ENCODE peak calls at places on chromosomes 5 and 9, in six cellular contexts. One of them, this sample, is unnamed.

GRCh38 chr5:373710-374602 is 52.4 kb downstream of the AHRR start:
- DNase-seq in sigmoid colon: no peak
- DNase-seq in uterus: no peak
- DNase-seq in esophagus squamous epithelium: no peak
- DNase-seq in CD4-positive, alpha-beta T cell: no peak
- DNase-seq in MM.1S: no peak
- DNase-seq in this sample: no peak

GRCh38 chr5:179382486-179382885 is 37.2 kb upstream of the ADAMTS2 start:
- DNase-seq in sigmoid colon: peak; percentile 17
- DNase-seq in uterus: no peak
- DNase-seq in esophagus squamous epithelium: no peak
- DNase-seq in CD4-positive, alpha-beta T cell: no peak
- DNase-seq in MM.1S: no peak
- DNase-seq in this sample: no peak

GRCh38 chr9:25964239-25964638 is 286.0 kb upstream of the TUSC1 start:
- DNase-seq in sigmoid colon: no peak
- DNase-seq in uterus: no peak
- DNase-seq in esophagus squamous epithelium: no peak
- DNase-seq in CD4-positive, alpha-beta T cell: no peak
- DNase-seq in MM.1S: peak; percentile 61
- DNase-seq in this sample: peak; percentile 21

GRCh38 chr5:132495063-132495671 is 4.6 kb upstream of the IRF1 start:
- DNase-seq in sigmoid colon: peak; percentile 64
- DNase-seq in uterus: peak; percentile 39
- DNase-seq in esophagus squamous epithelium: no peak
- DNase-seq in CD4-positive, alpha-beta T cell: no peak
- DNase-seq in MM.1S: no peak
- DNase-seq in this sample: no peak

GRCh38 chr5:158451203-158451982 is 592.4 kb upstream of the CLINT1 start:
- DNase-seq in sigmoid colon: peak; percentile 85
- DNase-seq in uterus: peak; percentile 83
- DNase-seq in esophagus squamous epithelium: no peak
- DNase-seq in CD4-positive, alpha-beta T cell: no peak
- DNase-seq in MM.1S: no peak
- DNase-seq in this sample: peak; percentile 58

GRCh38 chr5:51027276-51027675 is 356.0 kb upstream of the ISL1 start:
- DNase-seq in sigmoid colon: no peak
- DNase-seq in uterus: no peak
- DNase-seq in esophagus squamous epithelium: no peak
- DNase-seq in CD4-positive, alpha-beta T cell: no peak
- DNase-seq in MM.1S: no peak
- DNase-seq in this sample: no peak

GRCh38 chr5:179301796-179302195 is 43.5 kb downstream of the ADAMTS2 start:
- DNase-seq in sigmoid colon: peak; percentile 62
- DNase-seq in uterus: peak; percentile 27
- DNase-seq in esophagus squamous epithelium: no peak
- DNase-seq in CD4-positive, alpha-beta T cell: no peak
- DNase-seq in MM.1S: no peak
- DNase-seq in this sample: no peak

GRCh38 chr5:14123974-14124482 is 19.1 kb upstream of the TRIO start:
- DNase-seq in sigmoid colon: no peak
- DNase-seq in uterus: no peak
- DNase-seq in esophagus squamous epithelium: no peak
- DNase-seq in CD4-positive, alpha-beta T cell: no peak
- DNase-seq in MM.1S: no peak
- DNase-seq in this sample: no peak

GRCh38 chr5:172748341-172748843 is 22.6 kb downstream of the DUSP1 start:
- DNase-seq in sigmoid colon: peak; percentile 93
- DNase-seq in uterus: peak; percentile 66
- DNase-seq in esophagus squamous epithelium: no peak
- DNase-seq in CD4-positive, alpha-beta T cell: no peak
- DNase-seq in MM.1S: no peak
- DNase-seq in this sample: no peak

GRCh38 chr5:62395210-62395950 is 8.3 kb downstream of the DIMT1 start:
- DNase-seq in sigmoid colon: no peak
- DNase-seq in uterus: no peak
- DNase-seq in esophagus squamous epithelium: no peak
- DNase-seq in CD4-positive, alpha-beta T cell: no peak
- DNase-seq in MM.1S: no peak
- DNase-seq in this sample: no peak

GRCh38 chr5:113378960-113379541 is 55.7 kb downstream of the TSSK1B start:
- DNase-seq in sigmoid colon: no peak
- DNase-seq in uterus: peak; percentile 18
- DNase-seq in esophagus squamous epithelium: no peak
- DNase-seq in CD4-positive, alpha-beta T cell: peak; percentile 33
- DNase-seq in MM.1S: peak; percentile 70
- DNase-seq in this sample: no peak

GRCh38 chr9:98132158-98132557 is 13.1 kb upstream of the TRIM14 start:
- DNase-seq in sigmoid colon: peak; percentile 57
- DNase-seq in uterus: no peak
- DNase-seq in esophagus squamous epithelium: no peak
- DNase-seq in CD4-positive, alpha-beta T cell: no peak
- DNase-seq in MM.1S: no peak
- DNase-seq in this sample: no peak

GRCh38 chr9:84493284-84493947 is 152.9 kb upstream of the SLC28A3 start:
- DNase-seq in sigmoid colon: peak; percentile 62
- DNase-seq in uterus: no peak
- DNase-seq in esophagus squamous epithelium: no peak
- DNase-seq in CD4-positive, alpha-beta T cell: no peak
- DNase-seq in MM.1S: no peak
- DNase-seq in this sample: no peak

GRCh38 chr5:1641560-1642166 is 117.9 kb upstream of the LPCAT1 start:
- DNase-seq in sigmoid colon: peak; percentile 90
- DNase-seq in uterus: peak; percentile 58
- DNase-seq in esophagus squamous epithelium: peak; percentile 41
- DNase-seq in CD4-positive, alpha-beta T cell: peak; percentile 74
- DNase-seq in MM.1S: peak; percentile 90
- DNase-seq in this sample: peak; percentile 71

GRCh38 chr9:69380811-69381210 is 55.8 kb downstream of the ENTREP1 start:
- DNase-seq in sigmoid colon: no peak
- DNase-seq in uterus: no peak
- DNase-seq in esophagus squamous epithelium: no peak
- DNase-seq in CD4-positive, alpha-beta T cell: no peak
- DNase-seq in MM.1S: no peak
- DNase-seq in this sample: peak; percentile 38

GRCh38 chr9:114007991-114008666 is 70.0 kb downstream of the AMBP start:
- DNase-seq in sigmoid colon: peak; percentile 46
- DNase-seq in uterus: no peak
- DNase-seq in esophagus squamous epithelium: no peak
- DNase-seq in CD4-positive, alpha-beta T cell: no peak
- DNase-seq in MM.1S: no peak
- DNase-seq in this sample: no peak

GRCh38 chr9:75927351-75927750 is 36.9 kb downstream of the PCSK5 start:
- DNase-seq in sigmoid colon: no peak
- DNase-seq in uterus: no peak
- DNase-seq in esophagus squamous epithelium: no peak
- DNase-seq in CD4-positive, alpha-beta T cell: no peak
- DNase-seq in MM.1S: no peak
- DNase-seq in this sample: no peak

GRCh38 chr5:1958211-1959010 is 75.7 kb upstream of the IRX4 start:
- DNase-seq in sigmoid colon: no peak
- DNase-seq in uterus: no peak
- DNase-seq in esophagus squamous epithelium: no peak
- DNase-seq in CD4-positive, alpha-beta T cell: no peak
- DNase-seq in MM.1S: no peak
- DNase-seq in this sample: no peak

GRCh38 chr9:104028827-104029226 is 65.3 kb upstream of the SMC2 start:
- DNase-seq in sigmoid colon: no peak
- DNase-seq in uterus: no peak
- DNase-seq in esophagus squamous epithelium: no peak
- DNase-seq in CD4-positive, alpha-beta T cell: no peak
- DNase-seq in MM.1S: no peak
- DNase-seq in this sample: no peak

GRCh38 chr9:105299190-105299854 is 54.9 kb downstream of the SLC44A1 start:
- DNase-seq in sigmoid colon: no peak
- DNase-seq in uterus: no peak
- DNase-seq in esophagus squamous epithelium: no peak
- DNase-seq in CD4-positive, alpha-beta T cell: no peak
- DNase-seq in MM.1S: no peak
- DNase-seq in this sample: peak; percentile 94

GRCh38 chr5:14475013-14475412 is 106.6 kb upstream of the OTULINL start:
- DNase-seq in sigmoid colon: no peak
- DNase-seq in uterus: no peak
- DNase-seq in esophagus squamous epithelium: no peak
- DNase-seq in CD4-positive, alpha-beta T cell: no peak
- DNase-seq in MM.1S: no peak
- DNase-seq in this sample: no peak

GRCh38 chr9:33818832-33819500 is 2.0 kb downstream of the UBE2R2 start:
- DNase-seq in sigmoid colon: no peak
- DNase-seq in uterus: no peak
- DNase-seq in esophagus squamous epithelium: no peak
- DNase-seq in CD4-positive, alpha-beta T cell: no peak
- DNase-seq in MM.1S: no peak
- DNase-seq in this sample: no peak

GRCh38 chr5:94891565-94892362 is 273.3 kb downstream of the SLF1 start:
- DNase-seq in sigmoid colon: no peak
- DNase-seq in uterus: no peak
- DNase-seq in esophagus squamous epithelium: no peak
- DNase-seq in CD4-positive, alpha-beta T cell: no peak
- DNase-seq in MM.1S: no peak
- DNase-seq in this sample: no peak

GRCh38 chr9:135949666-135950134 is 11.5 kb downstream of the UBAC1 start:
- DNase-seq in sigmoid colon: no peak
- DNase-seq in uterus: no peak
- DNase-seq in esophagus squamous epithelium: no peak
- DNase-seq in CD4-positive, alpha-beta T cell: no peak
- DNase-seq in MM.1S: no peak
- DNase-seq in this sample: no peak

GRCh38 chr9:68951879-68952659 is 61.8 kb downstream of the PRKACG start:
- DNase-seq in sigmoid colon: no peak
- DNase-seq in uterus: no peak
- DNase-seq in esophagus squamous epithelium: no peak
- DNase-seq in CD4-positive, alpha-beta T cell: no peak
- DNase-seq in MM.1S: no peak
- DNase-seq in this sample: no peak

DNA sequence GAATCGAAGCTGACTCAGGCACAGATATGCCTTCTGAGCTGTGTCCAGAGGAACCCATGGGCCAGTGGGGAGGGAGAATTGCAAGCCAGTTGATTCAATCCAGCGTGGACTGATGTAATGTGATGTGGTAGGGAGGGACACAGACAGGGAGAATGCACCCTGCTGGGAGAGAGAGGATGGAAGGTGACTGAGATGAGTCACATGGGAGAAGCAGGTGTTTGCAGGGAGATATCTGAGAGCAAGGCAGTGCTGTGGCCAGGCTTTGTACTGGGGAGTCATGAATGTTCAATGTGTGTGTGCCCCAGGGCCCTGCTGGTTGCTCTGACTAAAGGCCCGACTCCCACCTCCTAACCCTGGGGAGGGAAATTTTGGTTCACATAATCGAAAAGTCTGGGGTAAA is 75.7 kb downstream of the IRX1 start:
- DNase-seq in sigmoid colon: no peak
- DNase-seq in uterus: no peak
- DNase-seq in esophagus squamous epithelium: no peak
- DNase-seq in CD4-positive, alpha-beta T cell: no peak
- DNase-seq in MM.1S: no peak
- DNase-seq in this sample: no peak
- H3K27me3 ChIP-seq in sigmoid colon: no peaks in the 10 kb centered on the region
- H3K27me3 ChIP-seq in uterus: no peaks in the 10 kb centered on the region
- H3K27me3 ChIP-seq in esophagus squamous epithelium: no peaks in the 10 kb centered on the region
- H3K27me3 ChIP-seq in CD4-positive, alpha-beta T cell: no peaks in the 10 kb centered on the region
- H3K27me3 ChIP-seq in MM.1S: no peaks in the 10 kb centered on the region
- H3K27me3 ChIP-seq in this sample: no peaks in the 10 kb centered on the region

GRCh38 chr9:133275105-133276000 is at the start of gene ABO:
- DNase-seq in sigmoid colon: no peak
- DNase-seq in uterus: no peak
- DNase-seq in esophagus squamous epithelium: no peak
- DNase-seq in CD4-positive, alpha-beta T cell: no peak
- DNase-seq in MM.1S: no peak
- DNase-seq in this sample: no peak
- TF ChIP-seq CTCF in sigmoid colon: no peak
- TF ChIP-seq CTCF in uterus: peak; percentile 52
- TF ChIP-seq CTCF in esophagus squamous epithelium: no peak
- TF ChIP-seq CTCF in CD4-positive, alpha-beta T cell: no peak
- TF ChIP-seq CTCF in MM.1S: no peak
- TF ChIP-seq CTCF in this sample: no peak

GRCh38 chr5:181173027-181173419 is 25.6 kb downstream of the OR2V2 start:
- DNase-seq in sigmoid colon: no peak
- DNase-seq in uterus: no peak
- DNase-seq in esophagus squamous epithelium: no peak
- DNase-seq in CD4-positive, alpha-beta T cell: peak; percentile 59
- DNase-seq in MM.1S: peak; percentile 61
- DNase-seq in this sample: no peak
- H3K27me3 ChIP-seq in sigmoid colon: peaks cover 83% of the 10 kb centered on the region
- H3K27me3 ChIP-seq in uterus: peaks cover 15% of the 10 kb centered on the region
- H3K27me3 ChIP-seq in esophagus squamous epithelium: peaks cover 96% of the 10 kb centered on the region
- H3K27me3 ChIP-seq in CD4-positive, alpha-beta T cell: peaks cover 52% of the 10 kb centered on the region
- H3K27me3 ChIP-seq in MM.1S: peaks cover 34% of the 10 kb centered on the region
- H3K27me3 ChIP-seq in this sample: peaks cover 2% of the 10 kb centered on the region

GRCh38 chr5:143014017-143014651 is 244.0 kb downstream of the ARHGAP26 start:
- DNase-seq in sigmoid colon: no peak
- DNase-seq in uterus: no peak
- DNase-seq in esophagus squamous epithelium: no peak
- DNase-seq in CD4-positive, alpha-beta T cell: no peak
- DNase-seq in MM.1S: no peak
- DNase-seq in this sample: no peak
- TF ChIP-seq CTCF in sigmoid colon: no peak
- TF ChIP-seq CTCF in uterus: no peak
- TF ChIP-seq CTCF in esophagus squamous epithelium: peak; percentile 31
- TF ChIP-seq CTCF in CD4-positive, alpha-beta T cell: peak; percentile 17
- TF ChIP-seq CTCF in MM.1S: peak; percentile 58
- TF ChIP-seq CTCF in this sample: peak; percentile 28

GRCh38 chr5:174693697-174694400 is 30.5 kb upstream of the MSX2 start:
- DNase-seq in sigmoid colon: peak; percentile 54
- DNase-seq in uterus: no peak
- DNase-seq in esophagus squamous epithelium: no peak
- DNase-seq in CD4-positive, alpha-beta T cell: no peak
- DNase-seq in MM.1S: no peak
- DNase-seq in this sample: no peak
- H3K27me3 ChIP-seq in sigmoid colon: peaks cover 76% of the 10 kb centered on the region
- H3K27me3 ChIP-seq in uterus: no peaks in the 10 kb centered on the region
- H3K27me3 ChIP-seq in esophagus squamous epithelium: peaks cover 89% of the 10 kb centered on the region
- H3K27me3 ChIP-seq in CD4-positive, alpha-beta T cell: peaks cover 49% of the 10 kb centered on the region
- H3K27me3 ChIP-seq in MM.1S: no peaks in the 10 kb centered on the region
- H3K27me3 ChIP-seq in this sample: peaks cover 39% of the 10 kb centered on the region

GRCh38 chr5:168683927-168684295 is 104.7 kb upstream of the PANK3 start:
- DNase-seq in sigmoid colon: no peak
- DNase-seq in uterus: no peak
- DNase-seq in esophagus squamous epithelium: no peak
- DNase-seq in CD4-positive, alpha-beta T cell: no peak
- DNase-seq in MM.1S: no peak
- DNase-seq in this sample: no peak

GRCh38 chr5:168683247-168683926 is 104.2 kb upstream of the PANK3 start:
- DNase-seq in sigmoid colon: no peak
- DNase-seq in uterus: no peak
- DNase-seq in esophagus squamous epithelium: no peak
- DNase-seq in CD4-positive, alpha-beta T cell: peak; percentile 7
- DNase-seq in MM.1S: no peak
- DNase-seq in this sample: no peak

GRCh38 chr5:168679515-168679920 is 100.3 kb upstream of the PANK3 start:
- DNase-seq in sigmoid colon: peak; percentile 83
- DNase-seq in uterus: peak; percentile 74
- DNase-seq in esophagus squamous epithelium: no peak
- DNase-seq in CD4-positive, alpha-beta T cell: peak; percentile 23
- DNase-seq in MM.1S: peak; percentile 61
- DNase-seq in this sample: peak; percentile 14

GRCh38 chr5:168680395-168680794 is 101.2 kb upstream of the PANK3 start:
- DNase-seq in sigmoid colon: no peak
- DNase-seq in uterus: no peak
- DNase-seq in esophagus squamous epithelium: no peak
- DNase-seq in CD4-positive, alpha-beta T cell: no peak
- DNase-seq in MM.1S: no peak
- DNase-seq in this sample: no peak

GRCh38 chr5:168681556-168682183 is 102.5 kb upstream of the PANK3 start:
- DNase-seq in sigmoid colon: no peak
- DNase-seq in uterus: peak; percentile 31
- DNase-seq in esophagus squamous epithelium: no peak
- DNase-seq in CD4-positive, alpha-beta T cell: no peak
- DNase-seq in MM.1S: no peak
- DNase-seq in this sample: peak; percentile 10
- TF ChIP-seq CTCF in sigmoid colon: no peak
- TF ChIP-seq CTCF in uterus: no peak
- TF ChIP-seq CTCF in esophagus squamous epithelium: no peak
- TF ChIP-seq CTCF in CD4-positive, alpha-beta T cell: no peak
- TF ChIP-seq CTCF in MM.1S: no peak
- TF ChIP-seq CTCF in this sample: no peak